ENCODE peak calls at places on chromosome 13, in five cellular contexts. J is Calu3, X is nephron progenitor cell, K is AG10803, W is psoas muscle. U is an unnamed sample.

GRCh38 chr13:41408061-41408460 is 49.3 kb upstream of the RGCC start:
- DNase-seq in J (no peak), X (no peak), K (peak), W (no peak), U (no peak)

GRCh38 chr13:99496322-99497142 is 4.7 kb upstream of the TM9SF2 start:
- DNase-seq in J (peak), X (no peak), K (peak), W (peak), U (no peak)

GRCh38 chr13:37446503-37446902 is 152.1 kb downstream of the POSTN start:
- DNase-seq in J (no peak), X (no peak), K (peak), W (no peak), U (no peak)

GRCh38 chr13:47546963-47547345 is 454.1 kb downstream of the SUCLA2 start:
- DNase-seq in J (no peak), X (no peak), K (no peak), W (no peak), U (no peak)

GRCh38 chr13:44474122-44474910 is 100.7 kb downstream of the SERP2 start:
- DNase-seq in J (peak), X (no peak), K (peak), W (no peak), U (no peak)

GRCh38 chr13:66559093-66559492 is 671.0 kb downstream of the PCDH9 start:
- DNase-seq in J (no peak), X (no peak), K (no peak), W (no peak), U (no peak)

GRCh38 chr13:67353891-67354459 is 123.8 kb upstream of the PCDH9 start:
- DNase-seq in J (no peak), X (no peak), K (peak), W (no peak), U (no peak)

GRCh38 chr13:93226623-93227279 is at the start of gene GPC6:
- DNase-seq in J (no peak), X (peak), K (peak), W (peak), U (no peak)

GRCh38 chr13:76586842-76587241 is 299.4 kb downstream of the KCTD12 start:
- DNase-seq in J (no peak), X (no peak), K (no peak), W (no peak), U (no peak)

GRCh38 chr13:45482571-45483173 is 17.9 kb downstream of the COG3 start:
- DNase-seq in J (no peak), X (no peak), K (peak), W (no peak), U (no peak)

GRCh38 chr13:99275093-99275469 is 16.9 kb upstream of the GPR18 start:
- DNase-seq in J (no peak), X (no peak), K (peak), W (no peak), U (no peak)

GRCh38 chr13:41610426-41610825 is 153.1 kb downstream of the RGCC start:
- DNase-seq in J (peak), X (no peak), K (peak), W (peak), U (no peak)

GRCh38 chr13:79491715-79492114 is 10.8 kb downstream of the NDFIP2 start:
- DNase-seq in J (no peak), X (no peak), K (peak), W (no peak), U (no peak)

GRCh38 chr13:26247011-26247410 is 6.9 kb upstream of the CDK8 start:
- DNase-seq in J (no peak), X (no peak), K (no peak), W (no peak), U (no peak)

GRCh38 chr13:27006519-27007161 is 165.0 kb downstream of the USP12 start:
- DNase-seq in J (peak), X (no peak), K (peak), W (no peak), U (no peak)

DNA sequence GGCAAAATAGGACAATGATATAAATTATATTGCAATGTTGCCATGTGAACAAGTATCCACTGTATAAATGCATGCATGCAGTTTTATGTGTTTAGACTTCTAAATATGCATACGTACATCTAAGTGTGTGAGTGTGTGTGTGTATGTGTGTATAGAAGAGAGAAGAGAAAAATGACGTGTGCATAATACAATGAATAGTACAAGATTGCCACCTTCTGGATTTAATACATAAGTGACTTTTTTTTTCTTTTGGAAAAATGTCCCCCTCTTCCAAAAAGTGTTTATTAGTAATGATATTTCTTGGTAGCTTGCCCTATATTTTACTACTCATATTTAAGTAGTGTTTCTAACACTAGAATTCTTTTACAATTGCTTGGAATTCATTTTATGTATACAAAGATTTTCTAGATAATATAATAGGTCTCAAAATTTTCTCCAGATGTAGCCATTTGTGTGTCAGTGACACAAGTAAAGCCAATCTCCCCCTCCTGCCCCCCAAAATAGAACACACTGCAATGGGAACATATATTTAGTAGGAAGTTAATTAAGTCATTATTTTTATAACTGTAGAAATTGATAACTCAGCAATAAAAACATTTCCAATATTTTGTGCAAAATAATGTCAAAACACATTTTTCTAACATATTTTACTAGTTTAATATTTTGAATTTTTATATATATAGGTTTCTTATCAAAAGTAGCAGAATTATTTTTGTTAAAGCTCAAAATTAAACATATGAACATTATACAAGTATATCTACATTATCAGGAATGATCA is 783.3 kb upstream of the ATXN8OS start:
- DNase-seq in J (no peak), X (no peak), K (no peak), W (no peak), U (no peak)
- TF ChIP-seq CTCF in J (no peak), X (peak), K (no peak), W (no peak), U (no peak)

GRCh38 chr13:102089177-102089576 is 312.7 kb downstream of the FGF14 start:
- DNase-seq in J (no peak), X (no peak), K (peak), W (no peak), U (no peak)

GRCh38 chr13:102089722-102090121 is 312.1 kb downstream of the FGF14 start:
- DNase-seq in J (no peak), X (no peak), K (no peak), W (no peak), U (no peak)

GRCh38 chr13:102090532-102090931 is 311.3 kb downstream of the FGF14 start:
- DNase-seq in J (no peak), X (no peak), K (no peak), W (no peak), U (no peak)

DNA sequence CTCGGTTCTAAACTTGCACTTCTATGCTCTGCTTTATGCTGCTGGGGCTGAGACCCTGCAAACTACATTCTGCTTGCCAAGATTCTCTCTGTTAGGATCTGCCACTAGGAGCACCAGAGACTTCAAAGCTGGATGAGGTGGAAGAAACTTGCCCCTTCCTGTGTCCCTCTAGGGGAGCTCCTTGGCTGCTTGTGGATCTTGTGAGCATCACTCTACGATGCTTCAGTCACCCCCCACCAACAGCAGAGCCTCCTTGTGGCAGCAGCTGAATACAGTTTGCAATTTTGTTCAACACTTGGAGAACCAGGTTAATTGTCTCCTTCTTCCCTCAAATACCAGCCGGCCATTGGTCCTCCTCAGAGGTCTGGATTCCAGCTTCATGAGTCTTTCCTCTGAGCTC is 310.6 kb downstream of the FGF14 start:
- DNase-seq in J (peak), X (no peak), K (no peak), W (no peak), U (no peak)
- TF ChIP-seq CTCF in J (no peak), X (no peak), K (no peak), W (no peak), U (peak)

DNA sequence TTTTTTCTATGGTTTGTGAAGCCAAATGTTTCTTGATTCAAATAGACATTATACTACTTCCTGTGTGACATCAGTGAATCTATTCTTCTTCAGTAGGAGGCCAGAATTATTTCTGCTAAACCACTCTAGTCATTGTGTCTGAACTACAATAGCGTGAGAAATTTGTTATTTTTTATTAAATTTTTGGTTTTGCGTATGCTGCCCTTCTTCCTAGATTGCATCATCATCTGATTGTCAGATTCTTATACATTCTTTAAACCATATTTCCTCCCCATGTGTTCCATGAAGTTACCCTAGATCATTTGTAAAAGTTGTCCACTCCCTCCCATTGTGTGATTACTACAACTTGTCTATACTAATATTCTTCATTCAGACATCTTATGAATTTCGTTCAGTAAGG is 187.8 kb upstream of the SPRY2 start:
- DNase-seq in J (no peak), X (no peak), K (no peak), W (no peak), U (no peak)
- TF ChIP-seq CTCF in J (no peak), X (no peak), K (no peak), W (no peak), U (no peak)

DNA sequence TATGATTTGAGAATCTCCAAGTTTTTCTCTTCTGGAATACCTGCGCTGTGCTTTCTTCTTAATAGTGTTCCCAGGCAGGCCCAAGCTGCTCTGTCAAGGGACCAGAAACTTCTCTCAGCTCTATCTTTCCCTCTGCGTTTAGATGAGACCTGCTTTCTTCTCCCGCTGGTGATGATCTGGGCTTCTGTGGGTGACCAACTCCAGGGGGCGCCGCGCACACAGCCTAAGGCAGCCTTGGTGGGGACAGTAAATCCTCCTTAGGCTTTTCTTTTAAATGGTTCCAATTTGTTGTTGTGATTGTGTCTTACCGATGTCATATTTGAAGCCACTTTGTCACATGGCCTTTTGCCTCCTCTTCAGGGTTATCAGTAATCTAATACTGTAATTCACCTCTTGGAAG is 439.4 kb upstream of the KLF12 start:
- DNase-seq in J (no peak), X (peak), K (no peak), W (no peak), U (no peak)
- TF ChIP-seq CTCF in J (no peak), X (peak), K (no peak), W (no peak), U (peak)

DNA sequence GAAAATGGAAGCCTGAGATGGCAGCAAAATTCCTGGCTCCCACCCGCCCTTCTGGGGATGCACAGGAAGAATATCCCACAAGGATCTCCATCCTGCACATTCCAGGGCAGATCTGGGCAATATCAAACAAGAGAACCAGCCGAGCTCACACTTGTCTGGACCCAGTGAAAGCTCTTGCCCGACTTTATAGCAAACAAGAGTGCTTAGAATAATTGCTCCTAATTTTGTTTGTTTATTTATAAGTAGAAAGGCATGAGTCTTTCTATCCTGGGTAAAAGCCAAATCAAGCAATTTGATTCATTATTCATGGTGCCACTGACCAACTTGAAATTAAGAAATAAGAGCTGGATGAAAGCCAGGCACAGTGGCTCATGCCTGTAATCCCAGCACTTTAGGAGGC is 110.4 kb upstream of the ABCC4 start:
- DNase-seq in J (no peak), X (no peak), K (peak), W (no peak), U (no peak)
- TF ChIP-seq CTCF in J (no peak), X (no peak), K (no peak), W (no peak), U (no peak)

DNA sequence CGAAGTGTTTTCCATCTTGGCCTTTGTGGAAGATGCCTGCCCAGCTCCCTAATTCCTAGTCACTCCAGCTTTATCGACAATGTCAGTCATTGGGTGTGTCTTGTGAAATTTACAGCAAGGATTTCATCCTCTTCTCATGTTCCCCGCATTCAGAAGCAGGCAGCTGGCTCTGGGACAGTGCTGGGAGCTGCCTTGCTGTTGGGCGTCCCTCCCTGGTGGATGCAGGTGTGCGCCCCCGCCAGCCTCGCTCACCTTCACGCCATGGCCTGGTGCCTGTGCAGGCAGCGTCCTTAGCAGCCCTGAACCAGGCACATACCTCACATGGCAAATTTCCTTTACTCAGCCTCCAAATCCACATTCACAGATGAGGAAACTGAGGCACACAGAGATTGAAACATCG is 39.7 kb upstream of the TFDP1 start:
- DNase-seq in J (no peak), X (no peak), K (no peak), W (no peak), U (no peak)
- TF ChIP-seq CTCF in J (no peak), X (no peak), K (no peak), W (no peak), U (no peak)

GRCh38 chr13:50267917-50268316 is 252.7 kb downstream of the KCNRG start:
- DNase-seq in J (peak), X (no peak), K (no peak), W (no peak), U (no peak)

GRCh38 chr13:50274181-50274580 is 258.9 kb downstream of the KCNRG start:
- DNase-seq in J (no peak), X (no peak), K (no peak), W (no peak), U (no peak)

DNA sequence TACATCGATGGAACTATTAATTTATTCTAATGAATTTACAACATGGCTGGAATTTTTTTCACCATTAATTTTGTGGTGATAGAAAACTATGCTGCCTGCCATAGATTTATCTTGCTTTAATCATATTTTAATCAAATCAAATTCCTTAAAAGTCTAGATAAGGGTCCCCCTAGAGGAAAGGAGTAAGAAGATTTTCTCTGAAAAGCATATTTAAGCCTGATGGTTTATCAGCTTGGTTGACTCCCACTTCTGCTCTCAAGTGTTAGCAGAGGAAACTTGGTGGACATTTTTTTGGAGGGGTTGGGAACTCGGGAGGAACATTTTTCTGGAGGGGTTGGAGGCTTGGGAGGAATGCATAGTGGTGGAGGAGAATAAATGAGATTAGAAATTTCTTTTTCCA is 253.3 kb downstream of the KCNRG start:
- DNase-seq in J (no peak), X (no peak), K (no peak), W (no peak), U (no peak)
- TF ChIP-seq CTCF in J (no peak), X (no peak), K (peak), W (no peak), U (no peak)

DNA sequence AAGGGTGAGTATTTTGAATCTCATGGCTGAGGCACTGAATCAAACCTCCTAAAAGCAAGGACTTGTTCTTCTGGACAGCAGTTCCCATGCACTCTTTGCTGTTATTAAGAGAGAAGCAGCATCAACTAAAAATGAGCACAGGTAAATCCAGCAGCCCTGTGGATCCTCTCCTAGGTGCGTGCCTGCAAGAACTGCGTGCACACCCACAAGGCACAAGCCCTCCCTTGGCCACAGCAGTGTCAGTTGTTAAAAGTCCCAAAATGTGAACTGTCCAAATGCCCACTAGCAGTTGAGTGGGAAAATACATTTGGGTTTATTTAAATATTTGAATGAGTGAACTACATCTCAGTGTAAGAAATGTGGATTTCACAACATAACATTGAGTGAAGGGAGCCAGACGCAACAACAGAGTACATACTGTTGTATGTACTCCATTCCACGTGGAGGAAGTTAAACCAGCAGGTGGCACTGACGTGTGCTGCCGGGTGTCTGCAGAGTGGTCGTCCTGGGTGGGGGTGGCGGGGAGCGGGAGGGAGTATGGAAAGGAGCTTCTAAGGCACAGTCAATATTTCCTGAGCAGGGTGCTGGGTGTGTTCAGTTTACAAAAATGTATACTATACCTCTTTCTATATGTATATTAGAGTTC is 266.4 kb downstream of the NALCN start:
- DNase-seq in J (no peak), X (peak), K (peak), W (no peak), U (no peak)
- TF ChIP-seq CTCF in J (no peak), X (peak), K (peak), W (no peak), U (peak)

GRCh38 chr13:58202099-58202498 is 570.6 kb downstream of the PCDH17 start:
- DNase-seq in J (no peak), X (no peak), K (no peak), W (no peak), U (no peak)
- TF ChIP-seq CTCF in J (no peak), X (no peak), K (no peak), W (no peak), U (no peak)